ENCODE peak calls at places on chromosomes 11 and 22, in five cellular contexts. G is iris pigment epithelial cell; N is NCI-H2029; S is non-pigmented ciliary epithelial cell; R is stimulated activated CD8-positive, alpha-beta memory T cell treated with anti-CD3 and anti-CD28 coated beads, Interleukin-2, amount 100 ng/mL, for 1 hour. M is an unnamed sample.

GRCh38 chr22:38715176-38715764 is 9.5 kb downstream of the GTPBP1 start:
- DNase-seq in S (no peak), R (no peak), N (peak), G (no peak), M (no peak)

GRCh38 chr11:19508166-19508565 is 204.5 kb upstream of the NAV2 start:
- DNase-seq in S (no peak), N (no peak), G (no peak), R (no peak), M (no peak)

GRCh38 chr11:123628936-123629683 is 25.3 kb downstream of the SCN3B start:
- DNase-seq in G (peak), R (no peak), N (no peak), S (no peak), M (no peak)

GRCh38 chr11:126799974-126800373 is 200.6 kb downstream of the KIRREL3 start:
- DNase-seq in N (no peak), R (no peak), S (no peak), G (no peak), M (no peak)

GRCh38 chr22:49966041-49966715 is 5.6 kb downstream of the PIM3 start:
- DNase-seq in G (no peak), S (no peak), R (no peak), N (no peak), M (peak)

GRCh38 chr22:23109441-23109978 is 32.3 kb downstream of the RSPH14 start:
- DNase-seq in R (no peak), G (no peak), N (no peak), S (no peak), M (no peak)

GRCh38 chr11:133968300-133968699 is 11.5 kb upstream of the IGSF9B start:
- DNase-seq in N (no peak), G (no peak), S (no peak), R (no peak), M (no peak)

GRCh38 chr11:86876716-86877234 is 76.4 kb downstream of the PRSS23 start:
- DNase-seq in N (no peak), R (no peak), S (no peak), G (no peak), M (no peak)

GRCh38 chr22:42294034-42294985 is 23.9 kb upstream of the TCF20 start:
- DNase-seq in R (no peak), G (peak), N (no peak), S (no peak), M (no peak)

GRCh38 chr11:1881442-1882264 is 10.0 kb downstream of the PRR33 start:
- DNase-seq in S (no peak), N (no peak), R (no peak), G (no peak), M (no peak)

GRCh38 chr11:63505857-63506528 is at the start of gene LGALS12:
- DNase-seq in N (no peak), S (no peak), G (no peak), R (no peak), M (no peak)

GRCh38 chr11:74566386-74566960 is 25.9 kb upstream of the POLD3 start:
- DNase-seq in R (no peak), S (no peak), G (no peak), N (no peak), M (no peak)

GRCh38 chr11:122071680-122072321 is 44.2 kb downstream of the BLID start:
- DNase-seq in R (no peak), S (no peak), G (no peak), N (no peak), M (peak)

GRCh38 chr11:62543680-62544444 is 2.7 kb downstream of the AHNAK start:
- DNase-seq in S (no peak), N (no peak), G (no peak), R (no peak), M (no peak)

GRCh38 chr11:122691751-122692150 is 36.2 kb downstream of the UBASH3B start:
- DNase-seq in R (no peak), G (no peak), S (no peak), N (no peak), M (no peak)

GRCh38 chr22:35446365-35446764 is 46.4 kb downstream of the MCM5 start:
- DNase-seq in S (peak), G (peak), R (no peak), N (no peak), M (no peak)

GRCh38 chr22:22931557-22932270 is 44.1 kb downstream of the IGLL5 start:
- DNase-seq in G (no peak), N (no peak), S (no peak), R (no peak), M (no peak)

GRCh38 chr11:79121351-79121750 is 319.5 kb downstream of the TENM4 start:
- DNase-seq in R (no peak), S (no peak), G (peak), N (peak), M (peak)

GRCh38 chr11:65802841-65803240 is 16.0 kb downstream of the OVOL1 start:
- DNase-seq in N (no peak), R (no peak), S (no peak), G (no peak), M (no peak)

GRCh38 chr11:109508943-109509342 is 87.0 kb downstream of the C11orf87 start:
- DNase-seq in S (no peak), N (no peak), G (no peak), R (no peak), M (no peak)

GRCh38 chr11:78708388-78708787 is 133.7 kb upstream of the NARS2 start:
- DNase-seq in S (no peak), G (no peak), R (no peak), N (no peak), M (no peak)

GRCh38 chr11:118570787-118571186 is 1.4 kb upstream of the ARCN1 start:
- DNase-seq in R (no peak), N (no peak), G (no peak), S (no peak), M (no peak)

GRCh38 chr11:6667733-6668374 is 12.2 kb upstream of the DCHS1 start:
- DNase-seq in S (no peak), N (no peak), R (no peak), G (peak), M (no peak)

GRCh38 chr22:47328550-47329243 is 566.2 kb downstream of the TBC1D22A start:
- DNase-seq in S (peak), G (peak), R (no peak), N (no peak), M (no peak)

GRCh38 chr11:70268526-70268925 is 2.0 kb upstream of the PPFIA1 start:
- DNase-seq in R (no peak), S (no peak), G (no peak), N (no peak), M (no peak)

GRCh38 chr11:133163463-133164419 is 368.6 kb downstream of the OPCML start:
- DNase-seq in N (no peak), S (peak), G (peak), R (no peak), M (peak)

GRCh38 chr22:26648011-26648497 is 9.3 kb upstream of the MIAT start:
- DNase-seq in G (no peak), N (peak), R (peak), S (no peak), M (no peak)

GRCh38 chr11:17266781-17267180 is 9.8 kb upstream of the NUCB2 start:
- DNase-seq in G (no peak), S (no peak), R (no peak), N (no peak), M (no peak)

GRCh38 chr11:126339866-126340434 is 15.5 kb upstream of the ST3GAL4 start:
- DNase-seq in S (no peak), N (no peak), R (no peak), G (peak), M (no peak)

GRCh38 chr22:40213478-40213877 is 35.8 kb downstream of the TNRC6B start:
- DNase-seq in G (no peak), N (no peak), R (no peak), S (no peak), M (no peak)

GRCh38 chr11:57679396-57679795 is 11.5 kb downstream of the ZDHHC5 start:
- DNase-seq in R (no peak), S (no peak), N (no peak), G (no peak), M (no peak)

GRCh38 chr11:95363710-95364109 is 132.7 kb upstream of the SESN3 start:
- DNase-seq in N (no peak), G (no peak), S (no peak), R (no peak), M (no peak)

GRCh38 chr11:43573233-43573632 is 107.3 kb upstream of the HSD17B12 start:
- DNase-seq in G (peak), S (no peak), N (no peak), R (no peak), M (no peak)

GRCh38 chr22:22526125-22526912 is 6.2 kb upstream of the ZNF280A start:
- DNase-seq in R (no peak), N (no peak), S (no peak), G (no peak), M (no peak)

GRCh38 chr11:133898770-133899115 is 53.4 kb upstream of the SPATA19 start:
- DNase-seq in S (no peak), G (no peak), N (no peak), R (no peak), M (no peak)

GRCh38 chr22:43263645-43264514 is 76.9 kb upstream of the TTLL12 start:
- DNase-seq in R (peak), N (no peak), G (peak), S (peak), M (no peak)